ENCODE peak calls at places on chromosome 6, in five cellular contexts. K is endodermal cell, J is cardiac fibroblast, O is anterior cingulate cortex, V is midbrain. G is an unnamed sample.

GRCh38 chr6:28124350-28124970 is at the start of gene ZSCAN16:
- DNase-seq in K (peak; percentile 96), J (peak; percentile 86), O (peak; percentile 77), V (peak; percentile 85), G (peak; percentile 60)

GRCh38 chr6:81171991-81172740 is 580.3 kb downstream of the TENT5A start:
- DNase-seq in K (no peak), J (peak; percentile 79), O (no peak), V (no peak), G (no peak)

GRCh38 chr6:30687659-30688431 is 1.4 kb upstream of the PPP1R18 start:
- DNase-seq in K (no peak), J (peak; percentile 51), O (peak; percentile 29), V (no peak), G (no peak)

GRCh38 chr6:129240492-129240853 is 357.5 kb downstream of the LAMA2 start:
- DNase-seq in K (no peak), J (no peak), O (no peak), V (no peak), G (no peak)

GRCh38 chr6:66126358-66126757 is 419.3 kb upstream of the EYS start:
- DNase-seq in K (no peak), J (no peak), O (no peak), V (no peak), G (no peak)

GRCh38 chr6:43267619-43268347 is 24.5 kb downstream of the TTBK1 start:
- DNase-seq in K (peak; percentile 84), J (no peak), O (no peak), V (no peak), G (no peak)

GRCh38 chr6:4320860-4321259 is 185.5 kb upstream of the ECI2 start:
- DNase-seq in K (no peak), J (peak; percentile 95), O (no peak), V (no peak), G (no peak)

GRCh38 chr6:7721654-7722053 is 4.2 kb upstream of the BMP6 start:
- DNase-seq in K (no peak), J (peak; percentile 73), O (no peak), V (peak; percentile 7), G (no peak)

GRCh38 chr6:104682722-104683643 is 176.7 kb downstream of the HACE1 start:
- DNase-seq in K (peak; percentile 89), J (peak; percentile 78), O (no peak), V (peak; percentile 62), G (no peak)

GRCh38 chr6:123091091-123091895 is 95.3 kb downstream of the CLVS2 start:
- DNase-seq in K (no peak), J (peak; percentile 97), O (peak; percentile 2), V (no peak), G (no peak)

GRCh38 chr6:101393291-101394251 is at the start of gene GRIK2:
- DNase-seq in K (peak; percentile 89), J (peak; percentile 33), O (no peak), V (peak; percentile 20), G (no peak)

GRCh38 chr6:11770546-11771466 is 7.8 kb downstream of the ADTRP start:
- DNase-seq in K (peak; percentile 80), J (peak; percentile 100), O (no peak), V (peak; percentile 5), G (peak; percentile 38)

GRCh38 chr6:142925575-142926110 is 19.3 kb downstream of the HIVEP2 start:
- DNase-seq in K (no peak), J (peak; percentile 93), O (no peak), V (no peak), G (no peak)

GRCh38 chr6:158069800-158070195 is 88.1 kb downstream of the SYNJ2 start:
- DNase-seq in K (no peak), J (peak; percentile 88), O (no peak), V (no peak), G (no peak)

GRCh38 chr6:101396552-101397173 is 3.2 kb downstream of the GRIK2 start:
- DNase-seq in K (peak; percentile 91), J (peak; percentile 72), O (no peak), V (peak; percentile 20), G (no peak)

GRCh38 chr6:96460052-96460700 is 61.4 kb upstream of the UFL1 start:
- DNase-seq in K (no peak), J (no peak), O (no peak), V (no peak), G (no peak)

GRCh38 chr6:81561731-81562130 is 190.8 kb downstream of the TENT5A start:
- DNase-seq in K (no peak), J (no peak), O (no peak), V (no peak), G (no peak)

GRCh38 chr6:88220493-88220892 is 54.3 kb upstream of the CNR1 start:
- DNase-seq in K (peak; percentile 74), J (peak; percentile 49), O (no peak), V (no peak), G (no peak)

GRCh38 chr6:42556462-42556861 is 7.4 kb upstream of the UBR2 start:
- DNase-seq in K (no peak), J (no peak), O (no peak), V (no peak), G (no peak)

GRCh38 chr6:42406296-42407280 is 45.1 kb downstream of the TRERF1 start:
- DNase-seq in K (no peak), J (peak; percentile 70), O (no peak), V (no peak), G (no peak)

GRCh38 chr6:93751969-93752368 is 332.6 kb upstream of the EPHA7 start:
- DNase-seq in K (no peak), J (peak; percentile 5), O (no peak), V (no peak), G (no peak)

GRCh38 chr6:40550096-40550731 is 37.0 kb downstream of the LRFN2 start:
- DNase-seq in K (peak; percentile 72), J (peak; percentile 27), O (no peak), V (peak; percentile 28), G (no peak)

GRCh38 chr6:46279874-46280273 is 109.1 kb upstream of the ENPP5 start:
- DNase-seq in K (no peak), J (no peak), O (no peak), V (no peak), G (no peak)

GRCh38 chr6:14673201-14673600 is 555.6 kb downstream of the CD83 start:
- DNase-seq in K (no peak), J (peak; percentile 56), O (no peak), V (no peak), G (no peak)

GRCh38 chr6:117483645-117484016 is 1.2 kb downstream of the DCBLD1 start:
- DNase-seq in K (no peak), J (no peak), O (no peak), V (no peak), G (peak; percentile 46)

GRCh38 chr6:165704001-165704748 is 41.1 kb upstream of the PDE10A start:
- DNase-seq in K (peak; percentile 39), J (peak; percentile 72), O (peak; percentile 78), V (peak; percentile 2), G (peak; percentile 60)

GRCh38 chr6:83309344-83309743 is 116.2 kb downstream of the RWDD2A start:
- DNase-seq in K (no peak), J (peak; percentile 18), O (no peak), V (no peak), G (no peak)

GRCh38 chr6:28167068-28167467 is 25.4 kb downstream of the ZKSCAN8 start:
- DNase-seq in K (no peak), J (peak; percentile 83), O (no peak), V (no peak), G (no peak)

GRCh38 chr6:43853066-43853650 is 83.1 kb downstream of the VEGFA start:
- DNase-seq in K (no peak), J (no peak), O (no peak), V (no peak), G (no peak)

GRCh38 chr6:36666726-36667591 is 11.6 kb upstream of the CDKN1A start:
- DNase-seq in K (peak; percentile 88), J (peak; percentile 95), O (peak; percentile 81), V (peak; percentile 68), G (peak; percentile 42)

GRCh38 chr6:26432622-26433021 is 7.7 kb upstream of the BTN3A3 start:
- DNase-seq in K (no peak), J (peak; percentile 91), O (no peak), V (no peak), G (no peak)

GRCh38 chr6:6346427-6346826 is 26.0 kb upstream of the F13A1 start:
- DNase-seq in K (no peak), J (no peak), O (no peak), V (no peak), G (no peak)

GRCh38 chr6:150868759-150869158 is 3.3 kb downstream of the MTHFD1L start:
- DNase-seq in K (no peak), J (no peak), O (no peak), V (no peak), G (no peak)

GRCh38 chr6:57221191-57221935 is 744 bp downstream of the RAB23 start:
- DNase-seq in K (peak; percentile 94), J (peak; percentile 80), O (peak; percentile 31), V (peak; percentile 56), G (peak; percentile 41)

GRCh38 chr6:43128926-43129325 is 42.1 kb upstream of the SRF start:
- DNase-seq in K (no peak), J (no peak), O (no peak), V (no peak), G (no peak)

GRCh38 chr6:151007069-151007468 is 141.6 kb downstream of the MTHFD1L start:
- DNase-seq in K (no peak), J (no peak), O (no peak), V (no peak), G (no peak)

GRCh38 chr6:112269165-112269564 is 14.8 kb upstream of the LAMA4 start:
- DNase-seq in K (peak; percentile 55), J (peak; percentile 68), O (no peak), V (no peak), G (no peak)

GRCh38 chr6:30954631-30955366 is 14.0 kb downstream of the MUCL3 start:
- DNase-seq in K (peak; percentile 59), J (no peak), O (no peak), V (no peak), G (no peak)

GRCh38 chr6:37594895-37595294 is 95.2 kb upstream of the CCDC167 start:
- DNase-seq in K (no peak), J (no peak), O (no peak), V (no peak), G (no peak)